ENCODE peak calls at places on chromosomes 2 and 18, in six cellular contexts. K, Q, L, B, W and J are unnamed samples.
A peak's percentile ranks its signal among the peaks of the same experiment; 100 is the strongest.

GRCh38 chr2:109290887-109291675 is 162.1 kb downstream of the SH3RF3 start:
- DNase-seq in L (peak; percentile 65), Q (no peak), W (no peak), K (peak; percentile 24), B (no peak), J (peak; percentile 30)

GRCh38 chr2:46943881-46944798 is 28.5 kb upstream of the MCFD2 start:
- DNase-seq in K (no peak), Q (no peak), B (no peak), W (no peak), L (no peak), J (no peak)

GRCh38 chr2:232508246-232508645 is 11.9 kb upstream of the PRSS56 start:
- DNase-seq in W (no peak), L (no peak), Q (no peak), K (no peak), B (no peak), J (no peak)

GRCh38 chr2:44741507-44741906 is 200.0 kb upstream of the SIX3 start:
- DNase-seq in B (no peak), W (no peak), L (no peak), K (no peak), Q (no peak), J (no peak)

GRCh38 chr18:47397671-47398319 is 146.3 kb upstream of the SKOR2 start:
- DNase-seq in Q (no peak), W (peak; percentile 37), B (no peak), L (no peak), K (no peak), J (no peak)

GRCh38 chr2:171706152-171706803 is 19.0 kb downstream of the DYNC1I2 start:
- DNase-seq in W (peak; percentile 56), K (no peak), Q (no peak), L (no peak), B (no peak), J (no peak)

GRCh38 chr2:195498839-195499490 is 158.1 kb upstream of the SLC39A10 start:
- DNase-seq in B (no peak), W (peak; percentile 28), Q (no peak), K (no peak), L (no peak), J (no peak)

GRCh38 chr2:88694015-88694414 is 2.5 kb downstream of the RPIA start:
- DNase-seq in K (no peak), W (no peak), L (no peak), Q (no peak), B (no peak), J (no peak)

GRCh38 chr2:8652774-8653426 is 29.0 kb upstream of the ID2 start:
- DNase-seq in Q (no peak), B (no peak), K (no peak), W (no peak), L (no peak), J (no peak)

GRCh38 chr2:237628482-237629187 is 1.2 kb downstream of the LRRFIP1 start:
- DNase-seq in K (no peak), B (no peak), L (no peak), Q (no peak), W (no peak), J (no peak)

GRCh38 chr18:12255626-12256026 is 1.5 kb downstream of the CIDEA start:
- DNase-seq in Q (no peak), L (no peak), W (peak; percentile 97), B (no peak), K (no peak), J (no peak)

GRCh38 chr2:134287323-134287722 is 33.5 kb downstream of the MGAT5 start:
- DNase-seq in K (no peak), B (no peak), L (no peak), Q (no peak), W (no peak), J (no peak)

GRCh38 chr2:218245214-218245613 is 15.6 kb upstream of the GPBAR1 start:
- DNase-seq in W (no peak), L (no peak), Q (no peak), B (no peak), K (no peak), J (no peak)

GRCh38 chr2:144330951-144331651 is 188.8 kb downstream of the ZEB2 start:
- DNase-seq in L (no peak), K (no peak), B (no peak), W (peak; percentile 17), Q (no peak), J (no peak)

GRCh38 chr2:55843096-55843991 is 80.2 kb downstream of the EFEMP1 start:
- DNase-seq in Q (peak; percentile 58), W (peak; percentile 94), K (peak; percentile 91), L (no peak), B (peak; percentile 28), J (no peak)

GRCh38 chr2:86213699-86214502 is 14.6 kb downstream of the MRPL35 start:
- DNase-seq in W (no peak), K (no peak), Q (no peak), B (no peak), L (no peak), J (no peak)

GRCh38 chr2:226211439-226211838 is 588.2 kb downstream of the IRS1 start:
- DNase-seq in W (peak; percentile 94), Q (peak; percentile 71), B (no peak), K (peak; percentile 32), L (no peak), J (no peak)

GRCh38 chr2:109299466-109299865 is 170.5 kb downstream of the SH3RF3 start:
- DNase-seq in W (no peak), B (no peak), Q (no peak), K (no peak), L (no peak), J (no peak)

GRCh38 chr2:55088400-55088799 is 38.1 kb upstream of the RTN4 start:
- DNase-seq in K (no peak), Q (no peak), L (no peak), B (no peak), W (no peak), J (no peak)

GRCh38 chr2:218886461-218886947 is 5.9 kb downstream of the WNT10A start:
- DNase-seq in W (no peak), K (no peak), B (no peak), Q (no peak), L (no peak), J (peak; percentile 64)

GRCh38 chr2:204655101-204655500 is 109.8 kb downstream of the PARD3B start:
- DNase-seq in K (peak; percentile 38), W (no peak), B (no peak), L (no peak), Q (no peak), J (no peak)

GRCh38 chr2:70907130-70907756 is 28.5 kb upstream of the ATP6V1B1 start:
- DNase-seq in L (no peak), K (no peak), Q (no peak), B (no peak), W (no peak), J (no peak)

GRCh38 chr2:188381614-188382013 is 89.9 kb downstream of the GULP1 start:
- DNase-seq in K (peak; percentile 41), B (no peak), W (peak; percentile 89), L (no peak), Q (no peak), J (no peak)

GRCh38 chr2:27078267-27079194 is at the start of gene EMILIN1:
- DNase-seq in L (peak; percentile 88), Q (no peak), W (no peak), K (peak; percentile 92), B (peak; percentile 96), J (peak; percentile 29)

GRCh38 chr2:122070241-122070731 is 314.8 kb downstream of the TSN start:
- DNase-seq in W (peak; percentile 22), Q (no peak), K (no peak), B (no peak), L (no peak), J (no peak)

GRCh38 chr2:10839813-10840212 is 27.2 kb upstream of the PDIA6 start:
- DNase-seq in Q (no peak), L (no peak), B (no peak), K (no peak), W (peak; percentile 29), J (no peak)

GRCh38 chr2:59957539-59957938 is 595.9 kb downstream of the BCL11A start:
- DNase-seq in K (no peak), B (no peak), Q (no peak), W (no peak), L (no peak), J (no peak)

GRCh38 chr2:59961733-59962132 is 591.7 kb downstream of the BCL11A start:
- DNase-seq in Q (peak; percentile 8), L (no peak), B (no peak), K (no peak), W (no peak), J (no peak)

GRCh38 chr2:59959944-59960343 is 593.5 kb downstream of the BCL11A start:
- DNase-seq in L (no peak), Q (no peak), W (no peak), K (no peak), B (no peak), J (no peak)

GRCh38 chr2:59967691-59968090 is 585.8 kb downstream of the BCL11A start:
- DNase-seq in K (no peak), Q (no peak), L (no peak), W (no peak), B (no peak), J (no peak)

GRCh38 chr2:59963157-59963556 is 590.3 kb downstream of the BCL11A start:
- DNase-seq in L (no peak), K (no peak), W (no peak), Q (no peak), B (no peak), J (no peak)
- H3K27ac ChIP-seq in L (no peak overlapping the region), K (no peak overlapping the region), W (no peak overlapping the region), Q (no peak overlapping the region), B (no peak overlapping the region), J (no peak overlapping the region)

GRCh38 chr2:230869691-230870543 is 5.2 kb downstream of the ITM2C start:
- DNase-seq in L (no peak), W (no peak), B (no peak), Q (no peak), K (no peak), J (no peak)
- H3K27ac ChIP-seq in L (peak overlapping the region; percentile 25), W (no peak overlapping the region), B (peak overlapping the region; percentile 66), Q (peak overlapping the region; percentile 54), K (no peak overlapping the region), J (peak overlapping the region; percentile 86)

DNA sequence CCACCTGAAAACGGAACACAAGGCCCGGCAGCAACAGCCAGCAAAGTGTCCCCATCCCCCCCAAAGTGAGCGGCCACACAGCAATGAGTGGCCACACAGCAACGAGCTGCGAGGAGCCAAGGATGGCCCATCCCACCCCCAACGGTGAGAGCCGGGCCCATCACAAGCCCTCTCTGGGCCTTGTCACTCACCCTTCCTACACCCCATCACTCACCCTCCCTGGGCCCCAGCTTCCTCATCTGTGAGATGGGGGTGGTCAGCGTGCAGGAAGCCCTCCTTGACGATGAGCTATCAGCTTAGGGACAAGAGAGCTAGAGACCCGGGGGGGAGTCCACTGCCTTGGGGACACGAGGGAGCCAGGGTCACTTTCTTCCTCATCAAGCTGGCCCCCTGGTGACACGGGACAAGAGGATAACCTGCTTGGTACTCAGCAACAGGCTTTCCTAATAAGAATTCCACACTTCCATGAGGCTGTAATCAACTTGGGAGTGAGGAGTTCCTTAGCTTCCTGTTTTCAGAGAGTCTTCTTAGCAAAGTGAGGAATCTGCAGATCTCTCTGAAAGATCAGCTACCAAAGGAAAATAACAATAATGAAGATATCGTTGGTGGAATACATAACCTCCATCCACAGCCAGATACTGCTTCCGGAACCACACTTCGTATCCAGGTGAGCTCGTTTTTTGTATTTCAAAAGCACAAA is 92.7 kb downstream of the HDAC4 start:
- DNase-seq in Q (no peak), B (peak; percentile 28), K (no peak), L (no peak), W (no peak), J (no peak)
- H3K27ac ChIP-seq in Q (peak overlapping the region; percentile 62), B (peak overlapping the region; percentile 94), K (no peak overlapping the region), L (peak overlapping the region; percentile 89), W (no peak overlapping the region), J (no peak overlapping the region)

GRCh38 chr18:596288-596881 is 403 bp upstream of the CLUL1 start:
- DNase-seq in W (peak; percentile 61), B (no peak), K (no peak), L (no peak), Q (peak; percentile 84), J (peak; percentile 85)
- H3K27ac ChIP-seq in W (no peak overlapping the region), B (no peak overlapping the region), K (no peak overlapping the region), L (no peak overlapping the region), Q (peak overlapping the region; percentile 40), J (no peak overlapping the region)